ENCODE peak calls at places on chromosomes 13 and 19, in seven cellular contexts. One of them, this sample, is unnamed.

GRCh38 chr19:35352448-35353304 is 5.0 kb downstream of the FFAR1 start:
- DNase-seq in stimulated activated CD8-positive, alpha-beta memory T cell treated with anti-CD3 and anti-CD28 coated beads, Interleukin-4, amount 100 ng/mL, for 24 hours: peak; percentile 45
- DNase-seq in skeletal muscle cell: no peak
- DNase-seq in germinal center: peak; percentile 81
- DNase-seq in Kasumi-1: peak; percentile 88
- DNase-seq in CD8-positive, alpha-beta memory T cell: peak; percentile 59
- DNase-seq in kidney epithelial cell: peak; percentile 34
- DNase-seq in this sample: peak; percentile 21

GRCh38 chr19:9913237-9914000 is 22.9 kb downstream of the OLFM2 start:
- DNase-seq in stimulated activated CD8-positive, alpha-beta memory T cell treated with anti-CD3 and anti-CD28 coated beads, Interleukin-4, amount 100 ng/mL, for 24 hours: no peak
- DNase-seq in skeletal muscle cell: no peak
- DNase-seq in germinal center: no peak
- DNase-seq in Kasumi-1: no peak
- DNase-seq in CD8-positive, alpha-beta memory T cell: no peak
- DNase-seq in kidney epithelial cell: no peak
- DNase-seq in this sample: no peak

GRCh38 chr19:15419413-15420025 is 731 bp upstream of the AKAP8L start:
- DNase-seq in stimulated activated CD8-positive, alpha-beta memory T cell treated with anti-CD3 and anti-CD28 coated beads, Interleukin-4, amount 100 ng/mL, for 24 hours: no peak
- DNase-seq in skeletal muscle cell: no peak
- DNase-seq in germinal center: no peak
- DNase-seq in Kasumi-1: no peak
- DNase-seq in CD8-positive, alpha-beta memory T cell: no peak
- DNase-seq in kidney epithelial cell: no peak
- DNase-seq in this sample: no peak

GRCh38 chr13:102703721-102704035 is 8.8 kb upstream of the METTL21C start:
- DNase-seq in stimulated activated CD8-positive, alpha-beta memory T cell treated with anti-CD3 and anti-CD28 coated beads, Interleukin-4, amount 100 ng/mL, for 24 hours: no peak
- DNase-seq in skeletal muscle cell: no peak
- DNase-seq in germinal center: no peak
- DNase-seq in Kasumi-1: no peak
- DNase-seq in CD8-positive, alpha-beta memory T cell: no peak
- DNase-seq in kidney epithelial cell: no peak
- DNase-seq in this sample: no peak

GRCh38 chr19:52188822-52189744 is 769 bp upstream of the PPP2R1A start:
- DNase-seq in stimulated activated CD8-positive, alpha-beta memory T cell treated with anti-CD3 and anti-CD28 coated beads, Interleukin-4, amount 100 ng/mL, for 24 hours: no peak
- DNase-seq in skeletal muscle cell: no peak
- DNase-seq in germinal center: no peak
- DNase-seq in Kasumi-1: no peak
- DNase-seq in CD8-positive, alpha-beta memory T cell: peak; percentile 97
- DNase-seq in kidney epithelial cell: no peak
- DNase-seq in this sample: peak; percentile 30

GRCh38 chr13:96090240-96091101 is 564 bp downstream of the HS6ST3 start:
- DNase-seq in stimulated activated CD8-positive, alpha-beta memory T cell treated with anti-CD3 and anti-CD28 coated beads, Interleukin-4, amount 100 ng/mL, for 24 hours: no peak
- DNase-seq in skeletal muscle cell: no peak
- DNase-seq in germinal center: peak; percentile 35
- DNase-seq in Kasumi-1: no peak
- DNase-seq in CD8-positive, alpha-beta memory T cell: no peak
- DNase-seq in kidney epithelial cell: no peak
- DNase-seq in this sample: no peak

GRCh38 chr13:98147521-98147920 is 4.6 kb downstream of the FARP1 start:
- DNase-seq in stimulated activated CD8-positive, alpha-beta memory T cell treated with anti-CD3 and anti-CD28 coated beads, Interleukin-4, amount 100 ng/mL, for 24 hours: no peak
- DNase-seq in skeletal muscle cell: no peak
- DNase-seq in germinal center: no peak
- DNase-seq in Kasumi-1: no peak
- DNase-seq in CD8-positive, alpha-beta memory T cell: no peak
- DNase-seq in kidney epithelial cell: no peak
- DNase-seq in this sample: no peak

GRCh38 chr13:79126706-79127105 is 279.3 kb downstream of the RBM26 start:
- DNase-seq in stimulated activated CD8-positive, alpha-beta memory T cell treated with anti-CD3 and anti-CD28 coated beads, Interleukin-4, amount 100 ng/mL, for 24 hours: no peak
- DNase-seq in skeletal muscle cell: no peak
- DNase-seq in germinal center: no peak
- DNase-seq in Kasumi-1: no peak
- DNase-seq in CD8-positive, alpha-beta memory T cell: no peak
- DNase-seq in kidney epithelial cell: no peak
- DNase-seq in this sample: no peak

GRCh38 chr13:93620366-93620765 is 393.8 kb downstream of the GPC6 start:
- DNase-seq in stimulated activated CD8-positive, alpha-beta memory T cell treated with anti-CD3 and anti-CD28 coated beads, Interleukin-4, amount 100 ng/mL, for 24 hours: no peak
- DNase-seq in skeletal muscle cell: no peak
- DNase-seq in germinal center: no peak
- DNase-seq in Kasumi-1: no peak
- DNase-seq in CD8-positive, alpha-beta memory T cell: no peak
- DNase-seq in kidney epithelial cell: no peak
- DNase-seq in this sample: no peak

GRCh38 chr19:33281296-33281926 is 20.9 kb downstream of the CEBPA start:
- DNase-seq in stimulated activated CD8-positive, alpha-beta memory T cell treated with anti-CD3 and anti-CD28 coated beads, Interleukin-4, amount 100 ng/mL, for 24 hours: no peak
- DNase-seq in skeletal muscle cell: no peak
- DNase-seq in germinal center: no peak
- DNase-seq in Kasumi-1: no peak
- DNase-seq in CD8-positive, alpha-beta memory T cell: no peak
- DNase-seq in kidney epithelial cell: no peak
- DNase-seq in this sample: no peak

GRCh38 chr13:85508683-85509329 is 290.4 kb downstream of the SLITRK6 start:
- DNase-seq in stimulated activated CD8-positive, alpha-beta memory T cell treated with anti-CD3 and anti-CD28 coated beads, Interleukin-4, amount 100 ng/mL, for 24 hours: no peak
- DNase-seq in skeletal muscle cell: no peak
- DNase-seq in germinal center: no peak
- DNase-seq in Kasumi-1: no peak
- DNase-seq in CD8-positive, alpha-beta memory T cell: no peak
- DNase-seq in kidney epithelial cell: no peak
- DNase-seq in this sample: no peak

GRCh38 chr13:39835253-39835652 is 179.8 kb downstream of the COG6 start:
- DNase-seq in stimulated activated CD8-positive, alpha-beta memory T cell treated with anti-CD3 and anti-CD28 coated beads, Interleukin-4, amount 100 ng/mL, for 24 hours: no peak
- DNase-seq in skeletal muscle cell: no peak
- DNase-seq in germinal center: no peak
- DNase-seq in Kasumi-1: no peak
- DNase-seq in CD8-positive, alpha-beta memory T cell: no peak
- DNase-seq in kidney epithelial cell: no peak
- DNase-seq in this sample: no peak

GRCh38 chr19:45087531-45087930 is 5.4 kb upstream of the PPP1R37 start:
- DNase-seq in stimulated activated CD8-positive, alpha-beta memory T cell treated with anti-CD3 and anti-CD28 coated beads, Interleukin-4, amount 100 ng/mL, for 24 hours: no peak
- DNase-seq in skeletal muscle cell: no peak
- DNase-seq in germinal center: no peak
- DNase-seq in Kasumi-1: peak; percentile 88
- DNase-seq in CD8-positive, alpha-beta memory T cell: peak; percentile 76
- DNase-seq in kidney epithelial cell: no peak
- DNase-seq in this sample: no peak

GRCh38 chr13:112686987-112687386 is 2.9 kb upstream of the ATP11A start:
- DNase-seq in stimulated activated CD8-positive, alpha-beta memory T cell treated with anti-CD3 and anti-CD28 coated beads, Interleukin-4, amount 100 ng/mL, for 24 hours: no peak
- DNase-seq in skeletal muscle cell: no peak
- DNase-seq in germinal center: no peak
- DNase-seq in Kasumi-1: no peak
- DNase-seq in CD8-positive, alpha-beta memory T cell: no peak
- DNase-seq in kidney epithelial cell: no peak
- DNase-seq in this sample: no peak

GRCh38 chr19:10269333-10270179 is 1.4 kb upstream of the ICAM1 start:
- DNase-seq in stimulated activated CD8-positive, alpha-beta memory T cell treated with anti-CD3 and anti-CD28 coated beads, Interleukin-4, amount 100 ng/mL, for 24 hours: peak; percentile 81
- DNase-seq in skeletal muscle cell: no peak
- DNase-seq in germinal center: peak; percentile 80
- DNase-seq in Kasumi-1: peak; percentile 79
- DNase-seq in CD8-positive, alpha-beta memory T cell: peak; percentile 83
- DNase-seq in kidney epithelial cell: no peak
- DNase-seq in this sample: no peak

GRCh38 chr13:110925023-110925608 is 10.2 kb upstream of the ANKRD10 start:
- DNase-seq in stimulated activated CD8-positive, alpha-beta memory T cell treated with anti-CD3 and anti-CD28 coated beads, Interleukin-4, amount 100 ng/mL, for 24 hours: no peak
- DNase-seq in skeletal muscle cell: no peak
- DNase-seq in germinal center: no peak
- DNase-seq in Kasumi-1: no peak
- DNase-seq in CD8-positive, alpha-beta memory T cell: no peak
- DNase-seq in kidney epithelial cell: no peak
- DNase-seq in this sample: no peak